ENCODE peak calls at places on chromosomes 1 and 21, in five cellular contexts. O is Calu3, M is sciatic nerve, E is MV-4-11, C is Right ventricle myocardium superior. Q is an unnamed sample.

GRCh38 chr1:30083800-30084464 is 639.5 kb downstream of the MATN1 start:
- DNase-seq in O (peak), M (no peak), E (no peak), C (no peak), Q (no peak)

GRCh38 chr1:154639876-154640275 is 31.9 kb upstream of the ADAR start:
- DNase-seq in O (no peak), M (no peak), E (no peak), C (no peak), Q (no peak)

GRCh38 chr21:42289926-42290325 is 25.3 kb downstream of the TFF3 start:
- DNase-seq in O (no peak), M (peak), E (peak), C (peak), Q (no peak)

GRCh38 chr1:203402609-203403337 is 51.9 kb upstream of the FMOD start:
- DNase-seq in O (no peak), M (no peak), E (peak), C (no peak), Q (no peak)

GRCh38 chr1:39940253-39940652 is 14.7 kb upstream of the MFSD2A start:
- DNase-seq in O (no peak), M (no peak), E (peak), C (peak), Q (no peak)

GRCh38 chr1:213947200-213947775 is 40.5 kb upstream of the PROX1 start:
- DNase-seq in O (no peak), M (no peak), E (no peak), C (no peak), Q (peak)

GRCh38 chr1:17020502-17020901 is 8.8 kb upstream of the ATP13A2 start:
- DNase-seq in O (no peak), M (no peak), E (no peak), C (no peak), Q (no peak)

GRCh38 chr21:21226472-21226871 is 228.3 kb downstream of the NCAM2 start:
- DNase-seq in O (no peak), M (no peak), E (no peak), C (no peak), Q (no peak)

GRCh38 chr1:212650228-212650627 is 41.7 kb downstream of the ATF3 start:
- DNase-seq in O (no peak), M (peak), E (no peak), C (no peak), Q (no peak)

GRCh38 chr1:108852141-108852540 is 4.8 kb downstream of the AKNAD1 start:
- DNase-seq in O (no peak), M (no peak), E (peak), C (no peak), Q (no peak)

GRCh38 chr1:245215071-245215470 is 60.3 kb downstream of the KIF26B start:
- DNase-seq in O (no peak), M (no peak), E (no peak), C (no peak), Q (no peak)

GRCh38 chr21:46639489-46640386 is 4.3 kb downstream of the PRMT2 start:
- DNase-seq in O (no peak), M (no peak), E (peak), C (no peak), Q (peak)

GRCh38 chr1:17661546-17662157 is 93.5 kb upstream of the ACTL8 start:
- DNase-seq in O (peak), M (peak), E (peak), C (peak), Q (peak)

GRCh38 chr1:28926629-28927441 is 12.5 kb downstream of the EPB41 start:
- DNase-seq in O (no peak), M (no peak), E (peak), C (no peak), Q (peak)

GRCh38 chr21:28142692-28143091 is 850.0 kb downstream of the LTN1 start:
- DNase-seq in O (no peak), M (no peak), E (peak), C (no peak), Q (no peak)

GRCh38 chr1:54465351-54465811 is 59.2 kb upstream of the SSBP3 start:
- DNase-seq in O (no peak), M (no peak), E (no peak), C (no peak), Q (no peak)

GRCh38 chr1:237938553-237938952 is 47.8 kb upstream of the ZP4 start:
- DNase-seq in O (no peak), M (no peak), E (no peak), C (no peak), Q (no peak)

GRCh38 chr1:46152021-46152420 is 19.6 kb upstream of the PIK3R3 start:
- DNase-seq in O (no peak), M (no peak), E (no peak), C (no peak), Q (no peak)

GRCh38 chr1:147808025-147808424 is 47.6 kb upstream of the GJA5 start:
- DNase-seq in O (no peak), M (no peak), E (peak), C (no peak), Q (no peak)

GRCh38 chr1:43541721-43542401 is 11.2 kb downstream of the PTPRF start:
- DNase-seq in O (no peak), M (peak), E (no peak), C (peak), Q (no peak)

GRCh38 chr1:173757666-173758065 is 42.9 kb downstream of the KLHL20 start:
- DNase-seq in O (no peak), M (no peak), E (no peak), C (no peak), Q (no peak)

GRCh38 chr1:156510709-156511108 is 10.1 kb upstream of the MEF2D start:
- DNase-seq in O (no peak), M (peak), E (no peak), C (peak), Q (peak)

GRCh38 chr1:112237983-112238515 is 158.0 kb upstream of the CTTNBP2NL start:
- DNase-seq in O (no peak), M (no peak), E (no peak), C (no peak), Q (peak)

GRCh38 chr1:178011101-178011828 is 41.4 kb upstream of the SEC16B start:
- DNase-seq in O (no peak), M (no peak), E (no peak), C (no peak), Q (no peak)

GRCh38 chr1:29523531-29523930 is 287.2 kb downstream of the PTPRU start:
- DNase-seq in O (no peak), M (peak), E (no peak), C (no peak), Q (no peak)

Q was measured in NCI-H2029.